ENCODE peak calls at places on chromosomes 7 and 10, in ten cellular contexts. U is stomach, Z is A549, J is dorsolateral prefrontal cortex, G is tibial artery, E is heart right ventricle, F is right atrium auricular region, W is left ventricle myocardium inferior, K is fibroblast of lung, T is left lung. I is an unnamed sample.

GRCh38 chr7:28407643-28408042 is 4.7 kb upstream of the CREB5 start:
- DNase-seq in U (no peak), Z (peak; percentile 52), J (no peak), G (no peak), E (no peak), F (no peak), W (no peak), K (peak; percentile 81), T (no peak), I (no peak)

GRCh38 chr7:97442-97841 is 94.9 kb upstream of the FAM20C start:
- DNase-seq in U (peak; percentile 42), Z (no peak), J (no peak), G (no peak), E (no peak), F (no peak), W (no peak), K (no peak), T (no peak), I (no peak)

GRCh38 chr10:96276831-96277230 is 5.5 kb upstream of the BLNK start:
- DNase-seq in U (no peak), Z (no peak), J (no peak), G (no peak), E (no peak), F (no peak), W (no peak), K (no peak), T (no peak), I (no peak)

GRCh38 chr10:99784025-99784730 is 1.7 kb downstream of the ABCC2 start:
- DNase-seq in U (no peak), Z (peak; percentile 69), J (no peak), G (no peak), E (no peak), F (no peak), W (no peak), K (peak; percentile 90), T (no peak), I (no peak)

GRCh38 chr7:108010377-108010776 is 7.4 kb upstream of the LAMB1 start:
- DNase-seq in U (no peak), Z (no peak), J (no peak), G (no peak), E (no peak), F (no peak), W (no peak), K (no peak), T (no peak), I (no peak)

GRCh38 chr7:119283353-119283752 is 989.6 kb upstream of the KCND2 start:
- DNase-seq in U (no peak), Z (no peak), J (no peak), G (no peak), E (no peak), F (no peak), W (no peak), K (no peak), T (no peak), I (no peak)

GRCh38 chr10:77911535-77912123 is 14.9 kb downstream of the DLG5 start:
- DNase-seq in U (no peak), Z (peak; percentile 93), J (no peak), G (no peak), E (no peak), F (no peak), W (no peak), K (peak; percentile 60), T (no peak), I (no peak)

GRCh38 chr7:74606101-74606908 is 51.2 kb upstream of the GTF2I start:
- DNase-seq in U (peak; percentile 57), Z (no peak), J (peak; percentile 54), G (peak; percentile 80), E (peak; percentile 24), F (no peak), W (peak; percentile 34), K (no peak), T (peak; percentile 82), I (no peak)

GRCh38 chr10:11425288-11425595 is 186.2 kb downstream of the USP6NL start:
- DNase-seq in U (no peak), Z (no peak), J (no peak), G (no peak), E (no peak), F (no peak), W (no peak), K (peak; percentile 52), T (no peak), I (no peak)

GRCh38 chr7:154698726-154699291 is 304.1 kb downstream of the PAXIP1 start:
- DNase-seq in U (no peak), Z (peak; percentile 14), J (no peak), G (no peak), E (no peak), F (no peak), W (no peak), K (no peak), T (no peak), I (no peak)

GRCh38 chr10:46523881-46524470 is 32.5 kb downstream of the GPRIN2 start:
- DNase-seq in U (peak; percentile 28), Z (peak; percentile 98), J (no peak), G (peak; percentile 67), E (no peak), F (no peak), W (peak; percentile 12), K (peak; percentile 78), T (peak; percentile 39), I (no peak)

GRCh38 chr10:49111320-49111698 is 4.0 kb downstream of the VSTM4 start:
- DNase-seq in U (no peak), Z (no peak), J (no peak), G (no peak), E (no peak), F (peak; percentile 52), W (no peak), K (no peak), T (no peak), I (no peak)

GRCh38 chr7:26995664-26996063 is 100.1 kb downstream of the HOXA1 start:
- DNase-seq in U (no peak), Z (no peak), J (no peak), G (no peak), E (no peak), F (no peak), W (no peak), K (no peak), T (no peak), I (no peak)

GRCh38 chr7:12386237-12386839 is 17.3 kb downstream of the VWDE start:
- DNase-seq in U (no peak), Z (no peak), J (no peak), G (no peak), E (no peak), F (no peak), W (no peak), K (no peak), T (no peak), I (no peak)

GRCh38 chr10:4653160-4653559 is 172.8 kb upstream of the AKR1E2 start:
- DNase-seq in U (no peak), Z (no peak), J (no peak), G (no peak), E (no peak), F (no peak), W (no peak), K (no peak), T (no peak), I (peak; percentile 52)

GRCh38 chr10:12333382-12334185 is 15.8 kb upstream of the CAMK1D start:
- DNase-seq in U (peak; percentile 37), Z (peak; percentile 98), J (peak; percentile 41), G (peak; percentile 92), E (peak; percentile 56), F (peak; percentile 88), W (peak; percentile 51), K (peak; percentile 92), T (peak; percentile 72), I (no peak)

GRCh38 chr10:97498076-97498840 is at the start of gene MMS19:
- DNase-seq in U (peak; percentile 100), Z (peak; percentile 97), J (peak; percentile 99), G (peak; percentile 100), E (peak; percentile 99), F (peak; percentile 99), W (peak; percentile 100), K (peak; percentile 99), T (peak; percentile 100), I (peak; percentile 100)
- TF ChIP-seq CTCF in U (no peak), Z (no peak), J (peak; percentile 63), G (no peak), E (no peak), F (no peak), W (peak; percentile 27), K (no peak), T (no peak), I (no peak)

GRCh38 chr10:50447691-50448090 is 176.1 kb downstream of the SGMS1 start:
- DNase-seq in U (no peak), Z (no peak), J (no peak), G (no peak), E (no peak), F (no peak), W (no peak), K (no peak), T (no peak), I (no peak)

GRCh38 chr10:50456711-50457110 is 167.0 kb downstream of the SGMS1 start:
- DNase-seq in U (no peak), Z (no peak), J (no peak), G (no peak), E (no peak), F (no peak), W (no peak), K (no peak), T (no peak), I (no peak)

GRCh38 chr10:50453940-50454339 is 169.8 kb downstream of the SGMS1 start:
- DNase-seq in U (no peak), Z (no peak), J (no peak), G (no peak), E (no peak), F (no peak), W (no peak), K (no peak), T (no peak), I (no peak)

GRCh38 chr10:50452603-50453002 is 171.2 kb downstream of the SGMS1 start:
- DNase-seq in U (no peak), Z (no peak), J (no peak), G (no peak), E (no peak), F (no peak), W (no peak), K (no peak), T (no peak), I (no peak)
- H3K4me3 ChIP-seq in U (no peak overlapping the region), Z (no peak overlapping the region), J (no peak overlapping the region), G (no peak overlapping the region), E (no peak overlapping the region), F (no peak overlapping the region), W (no peak overlapping the region), K (no peak overlapping the region), T (no peak overlapping the region), I (no peak overlapping the region)

GRCh38 chr7:31373337-31374289 is 33.1 kb upstream of the NEUROD6 start:
- DNase-seq in U (peak; percentile 43), Z (peak; percentile 78), J (no peak), G (no peak), E (peak; percentile 16), F (no peak), W (no peak), K (peak; percentile 48), T (no peak), I (peak; percentile 72)
- TF ChIP-seq CTCF in U (peak; percentile 40), Z (peak; percentile 91), J (peak; percentile 67), G (peak; percentile 5), E (no peak), F (peak; percentile 55), W (peak; percentile 62), K (peak; percentile 70), T (peak; percentile 45), I (peak; percentile 87)

GRCh38 chr7:5695037-5695708 is 86.3 kb downstream of the RNF216 start:
- DNase-seq in U (no peak), Z (no peak), J (peak; percentile 66), G (peak; percentile 81), E (peak; percentile 47), F (no peak), W (no peak), K (peak; percentile 87), T (no peak), I (no peak)
- H3K4me3 ChIP-seq in U (peak overlapping the region; percentile 34), Z (no peak overlapping the region), J (peak overlapping the region; percentile 24), G (peak overlapping the region; percentile 49), E (peak overlapping the region; percentile 32), F (peak overlapping the region; percentile 39), W (peak overlapping the region; percentile 50), K (peak overlapping the region; percentile 25), T (peak overlapping the region; percentile 19), I (no peak overlapping the region)